ENCODE peak calls at places on chromosome 10, in nine cellular contexts. V is fibroblast of lung, L is SK-N-SH, C is dorsolateral prefrontal cortex, D is astrocyte of the cerebellum, H is endothelial cell, O is ovary, X is choroid plexus epithelial cell, M is HCT116. B is an unnamed sample.

GRCh38 chr10:132248455-132249231 is 59.1 kb downstream of the STK32C start:
- DNase-seq in D (no peak), L (peak), X (no peak), H (peak), C (no peak), V (no peak), M (peak), O (no peak), B (no peak)

GRCh38 chr10:21527634-21528451 is 2.4 kb upstream of the SKIDA1 start:
- DNase-seq in C (no peak), O (no peak), M (no peak), L (no peak), V (peak), H (no peak), D (no peak), X (peak), B (no peak)

GRCh38 chr10:124709862-124710261 is 34.3 kb downstream of the FAM53B start:
- DNase-seq in O (no peak), L (no peak), M (no peak), V (no peak), H (no peak), X (no peak), D (no peak), C (no peak), B (no peak)

GRCh38 chr10:80524190-80524589 is 13.5 kb upstream of the SH2D4B start:
- DNase-seq in L (no peak), X (no peak), H (no peak), C (no peak), M (no peak), D (no peak), O (no peak), V (no peak), B (no peak)

GRCh38 chr10:111475720-111476119 is 398.9 kb downstream of the ADRA2A start:
- DNase-seq in M (no peak), D (peak), O (no peak), H (no peak), L (no peak), X (no peak), C (no peak), V (no peak), B (no peak)

GRCh38 chr10:127937915-127938440 is 31.1 kb downstream of the PTPRE start:
- DNase-seq in O (no peak), V (no peak), M (no peak), C (no peak), L (no peak), D (no peak), H (no peak), X (no peak), B (no peak)

GRCh38 chr10:24849537-24850299 is 102.7 kb downstream of the PRTFDC1 start:
- DNase-seq in V (no peak), O (no peak), H (no peak), D (peak), M (peak), X (no peak), C (no peak), L (no peak), B (no peak)

GRCh38 chr10:12806228-12807095 is 195.1 kb downstream of the CCDC3 start:
- DNase-seq in L (peak), M (no peak), D (no peak), O (no peak), X (no peak), H (no peak), C (no peak), V (no peak), B (no peak)

GRCh38 chr10:51716981-51717380 is 17.6 kb upstream of the CSTF2T start:
- DNase-seq in C (no peak), X (no peak), O (no peak), D (no peak), H (no peak), V (no peak), M (no peak), L (no peak), B (no peak)

GRCh38 chr10:101617102-101617823 is 29.1 kb downstream of the DPCD start:
- DNase-seq in D (no peak), H (no peak), V (no peak), X (no peak), L (peak), M (no peak), C (no peak), O (no peak), B (no peak)

GRCh38 chr10:95458014-95458413 is 103.2 kb downstream of the SORBS1 start:
- DNase-seq in X (no peak), L (no peak), D (no peak), O (no peak), H (no peak), V (no peak), M (no peak), C (no peak), B (no peak)

GRCh38 chr10:78465456-78465855 is 431.8 kb downstream of the RPS24 start:
- DNase-seq in M (no peak), C (no peak), H (no peak), O (no peak), X (no peak), D (no peak), V (no peak), L (peak), B (no peak)

GRCh38 chr10:118818621-118819221 is 64.0 kb upstream of the CACUL1 start:
- DNase-seq in V (no peak), D (no peak), H (no peak), C (no peak), O (no peak), X (no peak), M (no peak), L (peak), B (no peak)

GRCh38 chr10:44828515-44829142 is 82.5 kb upstream of the TMEM72 start:
- DNase-seq in H (no peak), X (peak), C (no peak), D (no peak), L (no peak), O (no peak), V (peak), M (no peak), B (no peak)

GRCh38 chr10:91681361-91682276 is 48.7 kb upstream of the PPP1R3C start:
- DNase-seq in H (no peak), D (no peak), M (no peak), C (peak), X (no peak), O (no peak), L (peak), V (no peak), B (no peak)

GRCh38 chr10:131735577-131735976 is 165.2 kb upstream of the PPP2R2D start:
- DNase-seq in C (no peak), D (no peak), O (no peak), M (no peak), X (no peak), V (no peak), L (no peak), H (no peak), B (no peak)

GRCh38 chr10:59557642-59558041 is 152.0 kb downstream of the SLC16A9 start:
- DNase-seq in C (no peak), V (no peak), L (no peak), O (no peak), D (no peak), H (no peak), M (no peak), X (no peak), B (no peak)

GRCh38 chr10:43225787-43226153 is 41.1 kb downstream of the RASGEF1A start:
- DNase-seq in M (no peak), X (no peak), H (peak), V (no peak), D (no peak), L (no peak), C (peak), O (no peak), B (no peak)

DNA sequence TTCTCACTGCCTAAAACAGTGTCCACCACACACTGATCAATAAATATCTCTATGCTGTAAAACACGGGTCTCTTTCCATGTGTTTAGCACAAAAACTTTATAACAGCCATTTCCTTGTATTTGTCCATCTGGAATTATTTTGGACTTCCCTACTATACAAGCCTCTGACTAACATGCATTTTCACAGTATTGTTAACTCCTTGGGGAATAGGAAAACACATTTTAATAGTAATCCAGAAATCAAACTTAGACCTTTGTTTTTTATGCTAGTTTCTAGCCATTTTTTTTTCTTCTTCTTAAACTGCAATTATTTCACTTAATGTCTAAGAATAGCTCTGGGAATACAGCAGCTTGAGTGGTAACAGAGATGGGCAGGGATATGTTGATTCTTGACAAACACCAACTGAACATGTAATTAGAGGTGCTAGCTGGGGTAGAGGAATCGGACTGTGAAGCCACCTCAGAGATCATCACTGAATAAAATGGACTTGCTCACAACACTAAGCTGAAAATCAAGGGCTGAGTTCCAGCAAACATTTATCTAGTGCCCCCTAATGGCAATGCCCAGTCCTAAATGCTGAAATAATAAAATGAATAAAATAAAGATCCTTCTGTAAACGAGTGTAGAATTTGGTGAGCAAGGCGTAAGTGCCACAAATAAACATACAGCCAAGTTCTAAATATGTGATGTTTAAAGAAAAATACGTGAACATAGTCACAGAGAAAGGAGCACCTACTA is 593.1 kb downstream of the SORCS1 start:
- DNase-seq in D (no peak), L (peak), V (peak), M (no peak), H (peak), O (no peak), C (no peak), X (peak), B (no peak)
- TF ChIP-seq CTCF in D (peak), L (peak), V (peak), M (no peak), H (peak), O (no peak), C (peak), X (peak), B (peak)

GRCh38 chr10:117003336-117003735 is 1.7 kb downstream of the SHTN1 start:
- DNase-seq in D (no peak), O (no peak), M (no peak), C (no peak), X (no peak), L (no peak), H (no peak), V (no peak), B (no peak)

GRCh38 chr10:117004238-117004626 is 755 bp downstream of the SHTN1 start:
- DNase-seq in L (no peak), X (no peak), V (no peak), M (no peak), C (no peak), O (no peak), H (no peak), D (no peak), B (no peak)

GRCh38 chr10:117004627-117005453 is at the start of gene SHTN1:
- DNase-seq in X (peak), D (peak), V (peak), C (peak), O (peak), L (peak), M (peak), H (peak), B (no peak)

GRCh38 chr10:117007080-117007479 is 2.1 kb upstream of the SHTN1 start:
- DNase-seq in L (peak), V (peak), M (peak), C (no peak), H (no peak), D (peak), X (peak), O (no peak), B (no peak)

GRCh38 chr10:117005454-117006055 is 568 bp upstream of the SHTN1 start:
- DNase-seq in C (no peak), X (peak), H (peak), D (no peak), M (peak), L (no peak), O (peak), V (no peak), B (no peak)
- TF ChIP-seq CTCF in C (peak), X (peak), H (no peak), D (no peak), M (peak), L (peak), O (no peak), V (no peak), B (no peak)

DNA sequence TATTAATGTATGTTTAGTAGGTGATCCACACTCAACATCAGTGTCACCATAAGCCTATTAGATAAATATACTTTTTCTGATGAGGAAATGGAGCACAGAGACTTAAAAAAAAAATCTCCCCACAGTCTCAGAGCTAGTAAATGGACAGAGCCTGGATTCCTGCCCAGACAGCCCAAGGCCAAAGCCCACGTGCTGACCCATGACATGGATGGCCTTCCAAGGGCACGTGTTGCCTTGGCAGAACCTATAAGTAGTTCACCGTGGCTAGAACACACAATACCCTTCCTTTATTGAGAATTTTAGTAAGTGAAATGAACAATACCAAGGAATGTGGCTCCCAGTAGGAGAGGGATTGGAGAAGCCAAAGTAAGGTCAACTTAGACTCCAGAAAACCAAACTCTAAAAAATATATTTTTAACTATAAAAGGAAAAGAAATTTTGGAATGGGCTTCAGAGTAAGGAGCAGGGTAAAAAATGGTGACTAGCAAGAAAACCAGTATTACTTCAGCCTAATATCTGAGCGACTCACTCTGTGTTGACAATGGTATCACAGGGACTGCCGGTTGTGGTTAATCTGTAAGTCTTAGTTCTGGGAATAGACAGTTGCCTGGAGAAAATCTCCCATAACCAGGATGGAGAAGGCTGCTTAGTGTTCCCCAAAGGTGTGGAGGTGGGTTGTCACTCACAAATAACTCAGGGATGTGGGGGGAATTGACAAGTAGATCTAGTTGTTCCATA is 223.0 kb downstream of the SORCS1 start:
- DNase-seq in X (no peak), L (no peak), H (no peak), V (no peak), C (no peak), M (no peak), O (peak), D (no peak), B (no peak)
- TF ChIP-seq CTCF in X (no peak), L (no peak), H (no peak), V (no peak), C (no peak), M (no peak), O (no peak), D (no peak), B (no peak)

GRCh38 chr10:75910032-75910431 is 478.6 kb downstream of the LRMDA start:
- DNase-seq in L (no peak), X (peak), H (no peak), D (peak), O (no peak), V (peak), C (no peak), M (no peak), B (peak)
- TF ChIP-seq CTCF in L (peak), X (peak), H (peak), D (peak), O (peak), V (peak), C (peak), M (peak), B (peak)